ENCODE peak calls at places on chromosomes 5 and 9, in six cellular contexts. H is AML-193; M is progenitor cell of endocrine pancreas; X is aorta; B is CD8-positive, alpha-beta memory T cell; T is KBM-7. K is an unnamed sample.

GRCh38 chr9:80204054-80204453 is 632.3 kb downstream of the TLE4 start:
- DNase-seq in H (no peak), M (no peak), X (no peak), B (no peak), T (no peak), K (no peak)

GRCh38 chr9:131608469-131609115 is 63.3 kb downstream of the PRRT1B start:
- DNase-seq in H (no peak), M (no peak), X (peak; percentile 85), B (no peak), T (no peak), K (no peak)

GRCh38 chr9:79617395-79617794 is 45.6 kb downstream of the TLE4 start:
- DNase-seq in H (no peak), M (no peak), X (no peak), B (no peak), T (no peak), K (no peak)

GRCh38 chr5:137635521-137635921 is 100.4 kb downstream of the KLHL3 start:
- DNase-seq in H (no peak), M (no peak), X (no peak), B (no peak), T (no peak), K (no peak)

GRCh38 chr5:6732634-6733410 is 19.6 kb downstream of the TENT4A start:
- DNase-seq in H (no peak), M (no peak), X (peak; percentile 71), B (no peak), T (no peak), K (peak; percentile 39)

GRCh38 chr9:93681316-93682154 is 105.2 kb downstream of the PHF2 start:
- DNase-seq in H (no peak), M (peak; percentile 24), X (peak; percentile 32), B (no peak), T (no peak), K (no peak)

GRCh38 chr5:160458971-160459800 is 37.5 kb downstream of the PTTG1 start:
- DNase-seq in H (no peak), M (no peak), X (no peak), B (no peak), T (no peak), K (no peak)

GRCh38 chr5:122743231-122743630 is 31.6 kb upstream of the SNX2 start:
- DNase-seq in H (no peak), M (no peak), X (no peak), B (no peak), T (no peak), K (no peak)

GRCh38 chr5:27830551-27830950 is 792.2 kb upstream of the CDH9 start:
- DNase-seq in H (no peak), M (no peak), X (no peak), B (no peak), T (no peak), K (no peak)

GRCh38 chr9:94697972-94698581 is 28.4 kb upstream of the AOPEP start:
- DNase-seq in H (no peak), M (no peak), X (no peak), B (no peak), T (no peak), K (no peak)

GRCh38 chr9:11038366-11038765 is 425.6 kb upstream of the PTPRD start:
- DNase-seq in H (no peak), M (no peak), X (no peak), B (no peak), T (no peak), K (no peak)

GRCh38 chr9:119137479-119137878 is 231.8 kb downstream of the BRINP1 start:
- DNase-seq in H (no peak), M (no peak), X (no peak), B (no peak), T (no peak), K (no peak)